ENCODE peak calls at places on chromosomes 4 and X, in four cellular contexts. D is body of pancreas, W is foreskin fibroblast, I is tibial artery. C is an unnamed sample.

GRCh38 chrX:154730271-154730883 is 20.5 kb downstream of the GAB3 start:
- DNase-seq in D (peak), W (peak), I (no peak), C (peak)

GRCh38 chrX:53257166-53257565 is 24.2 kb downstream of the IQSEC2 start:
- DNase-seq in D (no peak), W (no peak), I (no peak), C (no peak)

GRCh38 chrX:130625381-130625780 is 223.6 kb downstream of the RBMX2 start:
- DNase-seq in D (no peak), W (peak), I (no peak), C (no peak)

GRCh38 chrX:125620715-125621587 is 301.3 kb downstream of the TEX13C start:
- DNase-seq in D (no peak), W (no peak), I (no peak), C (no peak)

GRCh38 chrX:97306771-97307470 is 423.2 kb downstream of the RPA4 start:
- DNase-seq in D (no peak), W (peak), I (no peak), C (no peak)

GRCh38 chrX:135625995-135626394 is 87.4 kb upstream of the CT45A1 start:
- DNase-seq in D (no peak), W (peak), I (no peak), C (peak)

GRCh38 chrX:17473021-17473420 is 98.0 kb downstream of the NHS start:
- DNase-seq in D (no peak), W (no peak), I (no peak), C (no peak)

GRCh38 chrX:71215335-71215912 is 7.6 kb upstream of the GJB1 start:
- DNase-seq in D (peak), W (no peak), I (no peak), C (no peak)

GRCh38 chr4:96301727-96302126 is 461.8 kb downstream of the PDHA2 start:
- DNase-seq in D (no peak), W (no peak), I (no peak), C (no peak)

GRCh38 chr4:150961566-150961965 is 53.5 kb downstream of the LRBA start:
- DNase-seq in D (no peak), W (no peak), I (no peak), C (peak)

DNA sequence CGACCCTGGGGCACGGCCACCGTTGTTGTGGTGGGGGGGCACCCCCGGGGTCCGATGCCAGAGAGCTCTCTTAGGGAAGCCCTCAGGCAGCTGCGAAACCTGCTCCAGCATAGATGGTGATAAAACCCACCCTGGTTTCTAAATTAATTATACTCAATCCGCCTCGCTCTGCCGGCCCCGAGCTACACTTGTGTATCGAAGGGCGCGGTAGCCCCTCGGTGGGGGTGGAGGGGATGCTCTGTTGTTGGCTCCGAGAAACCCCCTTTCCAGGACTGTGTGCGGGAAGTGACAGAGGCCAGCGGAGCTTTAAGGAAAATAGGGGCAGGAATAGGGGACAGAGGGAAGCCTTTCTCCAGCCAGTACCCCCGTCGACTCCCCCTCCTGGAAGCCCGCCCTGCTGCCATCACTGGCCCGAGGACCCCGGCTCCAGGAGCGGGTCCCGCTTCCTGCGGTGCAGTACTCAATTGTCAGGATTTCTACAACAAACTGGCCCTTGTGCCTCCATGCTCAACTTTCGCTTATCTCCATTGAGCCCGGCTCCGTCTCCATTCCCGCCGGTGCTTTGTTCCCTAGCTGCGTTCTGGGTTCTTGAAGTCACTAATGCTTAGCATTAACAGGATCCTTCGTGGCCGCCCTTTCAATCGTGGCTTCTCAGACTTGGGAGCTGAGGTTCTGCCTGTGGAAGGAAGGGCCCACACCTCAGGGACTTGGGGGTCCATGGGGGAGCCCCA is 408.2 kb downstream of the BCOR start:
- DNase-seq in D (no peak), W (peak), I (no peak), C (no peak)
- H3K4me3 ChIP-seq in D (no peak), W (peak), I (peak), C (peak)

GRCh38 chr4:6137027-6137746 is 63.2 kb downstream of the JAKMIP1 start:
- DNase-seq in D (no peak), W (no peak), I (no peak), C (no peak)
- TF ChIP-seq CTCF in D (no peak), W (no peak), I (no peak), C (no peak)

GRCh38 chrX:7145454-7145853 is 2.1 kb upstream of the STS start:
- DNase-seq in D (peak), W (no peak), I (no peak), C (no peak)
- H3K4me3 ChIP-seq in D (no peak), W (no peak), I (no peak), C (no peak)

GRCh38 chr4:41822326-41822725 is 73.8 kb upstream of the PHOX2B start:
- DNase-seq in D (no peak), W (no peak), I (no peak), C (no peak)
- TF ChIP-seq CTCF in D (no peak), W (no peak), I (no peak), C (no peak)

DNA sequence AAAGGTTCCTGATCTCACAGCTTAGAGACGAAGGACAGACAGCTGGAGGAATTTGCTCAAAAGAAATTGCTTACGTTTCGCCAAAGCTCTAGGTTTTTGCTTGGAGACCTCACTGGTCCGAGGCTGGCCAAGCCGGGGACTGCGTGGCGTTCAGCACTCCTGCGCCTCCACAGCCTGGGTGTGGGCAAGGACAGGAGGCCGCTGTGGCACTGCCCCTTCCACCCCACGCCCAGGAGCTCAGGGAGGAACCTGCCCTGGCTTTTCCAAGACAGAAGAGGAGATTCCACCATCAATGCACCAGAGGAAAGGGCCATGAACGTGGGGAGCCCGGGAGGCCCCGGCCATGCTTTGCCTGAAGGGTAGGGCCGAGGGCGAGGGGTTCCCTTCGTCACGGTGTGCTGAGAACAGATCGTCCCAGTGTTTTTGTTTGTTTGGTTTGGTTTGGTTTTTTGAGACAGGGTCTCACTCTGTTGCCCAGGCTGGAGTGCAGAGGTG is 69.2 kb downstream of the DCTD start:
- DNase-seq in D (no peak), W (no peak), I (no peak), C (no peak)
- H3K4me3 ChIP-seq in D (no peak), W (no peak), I (no peak), C (no peak)

GRCh38 chr4:40055873-40056721 is 553 bp upstream of the N4BP2 start:
- DNase-seq in D (peak), W (peak), I (peak), C (peak)
- TF ChIP-seq CTCF in D (no peak), W (no peak), I (no peak), C (peak)

DNA sequence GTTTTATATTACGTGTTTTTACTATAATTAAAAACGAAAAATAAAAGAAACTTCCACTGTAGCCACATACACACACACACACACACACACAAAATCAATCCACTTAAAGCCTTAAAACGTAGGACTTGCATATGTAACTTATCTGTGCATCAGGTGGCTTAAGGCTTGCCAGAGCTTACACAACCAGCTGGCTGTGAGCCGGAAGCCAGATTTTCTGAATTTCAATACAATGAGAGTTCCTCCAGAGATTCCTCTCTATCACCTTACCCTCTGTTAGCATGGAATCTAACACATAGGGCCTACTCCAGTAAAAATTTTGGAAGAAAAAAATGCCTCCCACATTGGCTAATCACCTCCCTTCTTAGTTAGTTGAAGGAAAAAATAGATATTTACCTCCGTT is 27.9 kb upstream of the SLITRK4 start:
- DNase-seq in D (peak), W (no peak), I (no peak), C (no peak)
- H3K4me3 ChIP-seq in D (no peak), W (no peak), I (no peak), C (no peak)

GRCh38 chr4:104575293-104575692 is 80.6 kb upstream of the CXXC4 start:
- DNase-seq in D (no peak), W (no peak), I (no peak), C (no peak)

GRCh38 chr4:104574371-104574770 is 79.7 kb upstream of the CXXC4 start:
- DNase-seq in D (no peak), W (no peak), I (no peak), C (no peak)

DNA sequence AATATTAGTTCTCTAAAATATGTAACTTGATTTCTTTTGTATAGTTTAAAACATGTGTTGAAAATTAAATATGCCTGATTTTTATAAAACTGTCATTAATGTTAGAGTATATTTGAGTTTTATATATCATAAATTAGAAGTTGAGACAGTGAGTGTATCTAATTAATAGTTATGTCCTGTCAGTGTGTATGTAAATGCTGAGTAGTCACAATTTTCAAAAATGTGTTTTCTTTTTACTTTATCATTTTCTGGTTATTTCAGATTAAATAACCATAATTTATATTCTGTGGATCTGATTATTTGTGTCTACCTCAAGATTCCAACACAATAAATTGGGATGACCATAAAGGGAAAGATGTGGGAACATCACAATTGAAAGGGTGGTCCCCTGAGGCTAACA is 82.7 kb upstream of the CXXC4 start:
- DNase-seq in D (no peak), W (no peak), I (no peak), C (no peak)
- TF ChIP-seq CTCF in D (no peak), W (no peak), I (no peak), C (no peak)

GRCh38 chr4:48665555-48666186 is 114.4 kb downstream of the FRYL start:
- DNase-seq in D (no peak), W (no peak), I (no peak), C (no peak)

GRCh38 chr4:48664938-48665337 is 115.1 kb downstream of the FRYL start:
- DNase-seq in D (no peak), W (no peak), I (no peak), C (no peak)

GRCh38 chr4:48660347-48660746 is 119.7 kb downstream of the FRYL start:
- DNase-seq in D (no peak), W (no peak), I (no peak), C (no peak)
- H3K4me3 ChIP-seq in D (no peak), W (no peak), I (no peak), C (no peak)

GRCh38 chr4:47729086-47729763 is 108.6 kb downstream of the CORIN start:
- DNase-seq in D (no peak), W (peak), I (no peak), C (peak)
- TF ChIP-seq CTCF in D (no peak), W (no peak), I (no peak), C (no peak)